ENCODE peak calls at places on chromosomes 7 and 10, in four cellular contexts. P is Karpas-422, R is right lobe of liver, B is thoracic aorta. W is an unnamed sample.

GRCh38 chr7:31633894-31634494 is 53.0 kb upstream of the PPP1R17 start:
- DNase-seq in P (peak; percentile 65), R (no peak), B (no peak), W (no peak)

GRCh38 chr7:156857757-156858156 is 35.2 kb downstream of the LMBR1 start:
- DNase-seq in P (no peak), R (no peak), B (no peak), W (no peak)

GRCh38 chr10:97685395-97685958 is 1.6 kb downstream of the AVPI1 start:
- DNase-seq in P (no peak), R (peak; percentile 66), B (no peak), W (no peak)

GRCh38 chr7:141697211-141697871 is 4.6 kb downstream of the DENND11 start:
- DNase-seq in P (no peak), R (no peak), B (no peak), W (no peak)

GRCh38 chr7:110944966-110945644 is 145.8 kb upstream of the LRRN3 start:
- DNase-seq in P (no peak), R (no peak), B (no peak), W (no peak)

GRCh38 chr7:43694399-43694748 is 34.9 kb downstream of the COA1 start:
- DNase-seq in P (no peak), R (no peak), B (no peak), W (no peak)

GRCh38 chr10:17368708-17369272 is 85.6 kb downstream of the ST8SIA6 start:
- DNase-seq in P (no peak), R (no peak), B (no peak), W (no peak)

GRCh38 chr10:118792501-118792900 is 37.7 kb upstream of the CACUL1 start:
- DNase-seq in P (no peak), R (no peak), B (no peak), W (no peak)

GRCh38 chr10:3666525-3667302 is 118.3 kb downstream of the KLF6 start:
- DNase-seq in P (no peak), R (no peak), B (no peak), W (no peak)

GRCh38 chr7:73622909-73623797 is 1.2 kb downstream of the MLXIPL start:
- DNase-seq in P (no peak), R (peak; percentile 97), B (no peak), W (no peak)

GRCh38 chr7:51847461-51848134 is 531.0 kb upstream of the COBL start:
- DNase-seq in P (no peak), R (no peak), B (no peak), W (no peak)

GRCh38 chr7:47484923-47485639 is 96.8 kb downstream of the TNS3 start:
- DNase-seq in P (no peak), R (no peak), B (no peak), W (no peak)

GRCh38 chr7:47484457-47484856 is 97.5 kb downstream of the TNS3 start:
- DNase-seq in P (no peak), R (no peak), B (no peak), W (no peak)

GRCh38 chr7:47482013-47482761 is 99.7 kb downstream of the TNS3 start:
- DNase-seq in P (no peak), R (no peak), B (peak; percentile 54), W (no peak)

GRCh38 chr7:47485640-47486435 is 96.1 kb downstream of the TNS3 start:
- DNase-seq in P (no peak), R (peak; percentile 83), B (no peak), W (no peak)

GRCh38 chr7:47483604-47484273 is 98.2 kb downstream of the TNS3 start:
- DNase-seq in P (peak; percentile 58), R (no peak), B (no peak), W (no peak)
- H3K27ac ChIP-seq in P (peak overlapping the region; percentile 33), R (no peak overlapping the region), B (peak overlapping the region; percentile 40), W (no peak overlapping the region)

DNA sequence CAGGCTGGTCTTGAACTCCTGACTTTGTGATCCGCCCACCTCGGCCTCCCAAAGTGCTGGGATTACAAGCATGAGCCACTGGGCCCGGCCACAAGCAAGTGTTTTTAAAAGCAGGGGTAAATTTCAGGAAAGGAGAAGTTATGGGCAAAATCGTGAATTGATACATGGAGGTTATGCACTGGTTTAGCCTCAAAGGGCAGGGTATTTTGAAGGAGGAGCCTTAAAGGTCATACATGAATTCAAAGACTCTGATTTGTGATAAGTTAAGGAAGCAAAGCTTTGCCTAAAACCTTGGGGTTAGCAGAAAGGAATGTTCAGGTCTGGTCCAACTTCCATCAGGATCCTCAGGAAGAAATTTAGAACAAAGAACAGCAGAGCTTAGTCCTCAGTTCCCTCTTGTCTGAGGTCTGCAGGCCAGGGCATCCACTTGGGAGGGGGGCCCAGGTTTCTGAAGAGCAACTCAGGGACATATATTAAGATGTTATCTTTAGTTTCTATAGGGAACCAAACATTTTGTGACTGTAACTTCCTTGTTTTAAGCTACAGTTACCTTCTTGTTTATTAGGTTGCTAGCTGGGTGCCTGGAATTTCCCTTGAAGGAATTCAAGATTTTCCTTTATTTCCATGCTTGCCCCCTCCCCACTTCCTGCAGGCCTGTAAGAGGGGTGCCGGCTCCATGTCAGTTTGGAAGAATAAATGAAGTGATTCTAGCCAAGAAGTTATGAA is 2.8 kb upstream of the REPIN1 start:
- DNase-seq in P (no peak), R (no peak), B (no peak), W (no peak)
- H3K27ac ChIP-seq in P (no peak overlapping the region), R (no peak overlapping the region), B (no peak overlapping the region), W (peak overlapping the region; percentile 0)

GRCh38 chr10:77713506-77714280 is 76.1 kb upstream of the KCNMA1 start:
- DNase-seq in P (no peak), R (no peak), B (no peak), W (no peak)

GRCh38 chr10:77715081-77715480 is 77.5 kb upstream of the KCNMA1 start:
- DNase-seq in P (peak; percentile 71), R (no peak), B (no peak), W (no peak)

GRCh38 chr10:77712207-77712606 is 74.6 kb upstream of the KCNMA1 start:
- DNase-seq in P (no peak), R (no peak), B (no peak), W (no peak)

GRCh38 chr10:77716943-77717735 is 79.5 kb upstream of the KCNMA1 start:
- DNase-seq in P (no peak), R (no peak), B (no peak), W (no peak)

DNA sequence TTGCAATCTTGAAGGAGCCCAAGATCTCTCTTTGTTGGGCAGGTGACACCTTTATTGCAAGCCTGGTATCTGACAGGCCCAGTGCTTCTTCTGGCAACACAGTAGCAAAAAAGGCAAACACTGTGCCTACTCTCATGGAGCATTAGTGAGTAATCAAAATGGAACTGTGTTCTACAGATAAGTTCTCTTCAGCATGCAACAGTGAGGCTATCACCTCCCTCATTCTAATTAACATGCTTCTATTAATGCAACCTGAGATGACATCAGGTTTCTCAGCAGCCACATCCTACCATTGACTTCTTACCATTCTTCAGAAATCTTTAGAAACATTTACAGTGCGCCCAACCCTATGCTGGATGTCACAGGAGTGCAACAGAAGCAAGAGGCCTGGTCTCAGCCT is 77.9 kb upstream of the KCNMA1 start:
- DNase-seq in P (no peak), R (no peak), B (no peak), W (no peak)
- H3K27ac ChIP-seq in P (no peak overlapping the region), R (no peak overlapping the region), B (no peak overlapping the region), W (no peak overlapping the region)

GRCh38 chr7:150411606-150412005 is 32.5 kb downstream of the ZNF775 start:
- DNase-seq in P (no peak), R (no peak), B (no peak), W (no peak)

GRCh38 chr7:150408393-150409299 is 29.5 kb downstream of the ZNF775 start:
- DNase-seq in P (no peak), R (no peak), B (no peak), W (no peak)

GRCh38 chr7:150409300-150410030 is 30.3 kb downstream of the ZNF775 start:
- DNase-seq in P (no peak), R (no peak), B (no peak), W (no peak)

GRCh38 chr7:150410680-150411346 is 31.7 kb downstream of the ZNF775 start:
- DNase-seq in P (no peak), R (no peak), B (no peak), W (no peak)

DNA sequence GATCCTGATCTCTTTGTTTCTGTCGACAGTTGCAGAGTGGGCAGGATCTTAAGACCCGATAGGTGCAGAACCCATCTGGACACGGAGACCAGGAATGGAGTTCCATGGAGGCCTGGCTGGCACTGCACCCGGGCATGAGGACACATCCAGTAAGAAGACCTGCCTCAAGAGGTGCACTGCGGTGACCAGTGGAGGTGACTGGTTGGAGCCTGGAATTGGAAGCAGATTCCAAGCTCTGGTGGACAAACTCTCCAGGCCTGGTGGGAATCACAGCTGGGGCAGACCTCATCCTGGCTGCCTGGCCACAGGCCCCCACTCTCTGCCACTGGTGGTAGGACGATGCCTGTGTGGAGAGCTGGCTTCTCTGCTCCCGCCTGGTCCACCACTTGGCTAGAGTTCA is 31.0 kb downstream of the ZNF775 start:
- DNase-seq in P (no peak), R (no peak), B (no peak), W (no peak)
- H3K27ac ChIP-seq in P (no peak overlapping the region), R (no peak overlapping the region), B (no peak overlapping the region), W (no peak overlapping the region)

DNA sequence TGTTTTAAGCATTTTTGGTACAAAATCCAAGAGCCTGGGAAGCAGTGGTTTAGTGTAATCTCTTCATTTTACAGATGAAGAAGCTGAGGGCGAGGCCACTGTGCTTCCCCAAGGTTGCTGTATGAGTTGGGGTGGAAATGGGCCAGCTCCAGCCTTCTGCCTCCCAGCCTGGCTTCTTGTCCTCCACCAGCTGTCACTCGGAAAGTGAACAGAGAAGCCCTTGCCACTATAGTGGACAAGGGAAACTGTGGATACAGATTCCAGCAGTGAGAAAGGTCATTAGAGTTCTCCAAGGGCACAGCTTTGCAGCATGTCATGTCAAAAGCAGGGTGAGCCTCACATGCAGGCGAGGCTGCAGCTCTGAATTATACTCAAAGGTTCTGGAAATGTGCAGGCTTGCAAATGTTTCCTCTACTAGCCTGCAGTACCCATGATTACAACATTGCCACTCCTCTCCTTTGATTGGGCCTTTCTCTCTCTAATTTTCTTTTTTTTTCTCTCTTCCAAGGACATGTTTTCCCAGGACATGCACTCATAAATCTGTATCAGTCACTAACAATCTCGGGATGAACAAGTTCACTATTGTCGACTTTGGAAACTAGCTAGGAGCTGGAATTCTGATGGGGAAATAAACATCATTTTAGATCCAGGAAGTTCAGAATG is 33.0 kb downstream of the BAMBI start:
- DNase-seq in P (no peak), R (no peak), B (no peak), W (no peak)
- H3K27ac ChIP-seq in P (no peak overlapping the region), R (no peak overlapping the region), B (peak overlapping the region; percentile 12), W (no peak overlapping the region)

W was measured in CD4-positive, alpha-beta T cell.